ENCODE peak calls at places on chromosome 3, in ten cellular contexts. T, R, Z, W, V, Y, S, G, U and D are unnamed samples.

GRCh38 chr3:5505163-5505562 is 317.7 kb downstream of the EDEM1 start:
- DNase-seq in T (no peak), R (no peak), Z (no peak), W (no peak), V (no peak), Y (no peak), S (no peak), G (no peak), U (no peak), D (no peak)

GRCh38 chr3:126550488-126551051 is 8.2 kb downstream of the C3orf22 start:
- DNase-seq in T (no peak), R (no peak), Z (no peak), W (no peak), V (no peak), Y (no peak), S (no peak), G (peak; percentile 7), U (no peak), D (no peak)

GRCh38 chr3:161560006-161560637 is 63.5 kb downstream of the OTOL1 start:
- DNase-seq in T (no peak), R (peak; percentile 18), Z (peak; percentile 37), W (peak; percentile 60), V (peak; percentile 24), Y (peak; percentile 28), S (peak; percentile 7), G (peak; percentile 25), U (peak; percentile 81), D (no peak)

GRCh38 chr3:125032100-125032643 is 23.6 kb downstream of the HEG1 start:
- DNase-seq in T (no peak), R (no peak), Z (no peak), W (no peak), V (no peak), Y (peak; percentile 70), S (no peak), G (no peak), U (peak; percentile 88), D (no peak)

GRCh38 chr3:152902141-152902669 is 67.3 kb downstream of the P2RY1 start:
- DNase-seq in T (no peak), R (no peak), Z (no peak), W (no peak), V (no peak), Y (no peak), S (no peak), G (no peak), U (no peak), D (no peak)

GRCh38 chr3:195711813-195712534 is 8.8 kb upstream of the MUC20 start:
- DNase-seq in T (no peak), R (no peak), Z (no peak), W (no peak), V (no peak), Y (no peak), S (no peak), G (no peak), U (no peak), D (no peak)

GRCh38 chr3:160129459-160130061 is 95.7 kb upstream of the C3orf80 start:
- DNase-seq in T (peak; percentile 36), R (no peak), Z (no peak), W (no peak), V (peak; percentile 38), Y (no peak), S (no peak), G (no peak), U (peak; percentile 90), D (peak; percentile 80)

GRCh38 chr3:5136619-5137429 is 14.7 kb downstream of the ARL8B start:
- DNase-seq in T (no peak), R (no peak), Z (no peak), W (no peak), V (peak; percentile 25), Y (peak; percentile 49), S (no peak), G (no peak), U (peak; percentile 53), D (no peak)

GRCh38 chr3:112651076-112651475 is 10.1 kb upstream of the CCDC80 start:
- DNase-seq in T (no peak), R (no peak), Z (no peak), W (no peak), V (no peak), Y (no peak), S (no peak), G (no peak), U (no peak), D (no peak)

GRCh38 chr3:50415066-50415465 is 55.7 kb upstream of the TMEM115 start:
- DNase-seq in T (no peak), R (no peak), Z (no peak), W (peak; percentile 4), V (no peak), Y (no peak), S (no peak), G (no peak), U (no peak), D (no peak)

GRCh38 chr3:43915546-43915945 is 224.8 kb downstream of the ABHD5 start:
- DNase-seq in T (no peak), R (no peak), Z (no peak), W (no peak), V (no peak), Y (no peak), S (no peak), G (no peak), U (no peak), D (no peak)

GRCh38 chr3:45024601-45025262 is 1.4 kb upstream of the CLEC3B start:
- DNase-seq in T (no peak), R (no peak), Z (no peak), W (no peak), V (no peak), Y (no peak), S (no peak), G (no peak), U (no peak), D (no peak)

GRCh38 chr3:69866988-69867720 is 127.9 kb downstream of the MITF start:
- DNase-seq in T (peak; percentile 5), R (no peak), Z (no peak), W (no peak), V (no peak), Y (no peak), S (no peak), G (no peak), U (no peak), D (no peak)
- H3K4me3 ChIP-seq in T (no peak overlapping the region), R (peak overlapping the region; percentile 59), Z (no peak overlapping the region), W (no peak overlapping the region), V (no peak overlapping the region), Y (no peak overlapping the region), S (no peak overlapping the region), G (no peak overlapping the region), U (no peak overlapping the region), D (peak overlapping the region; percentile 37)

DNA sequence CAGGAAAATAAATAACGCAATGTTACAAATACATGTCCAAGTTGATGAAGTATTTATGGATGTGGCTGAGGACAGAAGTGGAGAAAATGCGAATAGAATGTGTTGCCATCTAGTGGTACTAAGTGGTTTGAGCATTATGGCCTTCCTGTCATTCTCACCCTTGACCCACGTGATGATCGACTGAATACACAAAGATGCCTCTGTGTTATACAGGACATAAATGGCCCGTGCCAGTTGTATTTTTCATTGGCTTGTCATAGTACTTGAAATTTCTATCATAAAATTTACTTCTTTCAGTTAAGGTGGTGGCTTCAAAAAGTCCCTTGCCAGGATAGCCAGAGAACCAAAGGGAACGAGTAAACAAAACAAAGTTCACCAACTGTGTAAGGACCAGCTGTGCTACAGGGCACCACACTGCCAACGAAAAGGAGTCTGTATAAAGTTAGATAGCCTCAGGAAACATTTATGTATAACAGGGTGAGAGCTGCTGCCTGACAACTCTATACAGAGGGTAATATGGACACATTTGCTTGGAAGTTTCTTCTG is 103.7 kb downstream of the MYH15 start:
- DNase-seq in T (no peak), R (no peak), Z (peak; percentile 52), W (peak; percentile 11), V (peak; percentile 40), Y (peak; percentile 71), S (no peak), G (no peak), U (peak; percentile 72), D (peak; percentile 16)
- H3K27ac ChIP-seq in T (no peak overlapping the region), R (no peak overlapping the region), Z (no peak overlapping the region), W (no peak overlapping the region), V (no peak overlapping the region), Y (no peak overlapping the region), S (no peak overlapping the region), G (no peak overlapping the region), U (no peak overlapping the region), D (no peak overlapping the region)

DNA sequence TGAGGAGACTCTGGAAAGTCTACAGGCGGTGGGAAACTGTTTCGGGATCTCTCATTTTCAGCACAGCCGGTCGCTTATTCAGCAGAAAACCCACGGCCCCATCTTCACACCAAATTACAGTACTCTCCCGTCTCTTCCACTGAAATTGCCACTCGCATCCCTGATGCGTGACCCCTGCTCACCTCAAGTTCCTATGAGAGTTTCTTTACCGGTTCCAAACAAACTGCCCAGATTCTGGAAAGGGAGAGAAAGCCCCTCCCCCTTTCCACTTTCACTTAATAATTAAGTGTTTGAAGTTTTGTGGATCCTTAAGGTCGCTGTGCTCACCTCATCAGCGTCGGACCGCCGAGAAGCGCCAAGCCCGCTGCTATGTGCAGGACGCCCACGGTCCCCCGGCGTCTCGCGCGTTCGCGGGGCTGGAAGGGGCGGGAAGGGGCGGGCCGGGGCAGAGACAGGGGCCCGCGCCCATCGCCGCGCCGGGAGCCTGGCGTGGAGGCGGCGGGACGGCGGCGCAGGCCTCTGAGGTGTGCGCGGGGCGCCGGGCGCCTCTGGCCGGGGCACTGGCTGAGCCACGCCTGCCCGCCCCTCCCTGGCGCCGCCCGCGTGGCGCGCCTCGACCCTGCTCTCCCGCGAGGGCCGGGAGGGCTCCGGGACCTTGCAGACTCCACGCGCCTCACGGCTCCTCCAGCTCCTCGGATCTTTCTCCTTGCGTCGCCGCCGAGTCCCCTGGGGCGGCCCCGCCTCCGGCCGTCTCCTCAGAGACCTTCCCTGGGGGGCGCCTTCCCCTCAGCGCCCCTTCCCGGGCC is at the start of gene GPR156:
- DNase-seq in T (no peak), R (no peak), Z (no peak), W (no peak), V (peak; percentile 27), Y (no peak), S (no peak), G (no peak), U (peak; percentile 39), D (no peak)
- H3K4me3 ChIP-seq in T (peak within 1 kb of the TSS; percentile 53), R (peak within 1 kb of the TSS; percentile 67), Z (no peak within 1 kb of the TSS), W (peak within 1 kb of the TSS; percentile 82), V (no peak within 1 kb of the TSS), Y (no peak within 1 kb of the TSS), S (peak within 1 kb of the TSS; percentile 39), G (peak within 1 kb of the TSS; percentile 49), U (peak within 1 kb of the TSS; percentile 47), D (peak within 1 kb of the TSS; percentile 62)

DNA sequence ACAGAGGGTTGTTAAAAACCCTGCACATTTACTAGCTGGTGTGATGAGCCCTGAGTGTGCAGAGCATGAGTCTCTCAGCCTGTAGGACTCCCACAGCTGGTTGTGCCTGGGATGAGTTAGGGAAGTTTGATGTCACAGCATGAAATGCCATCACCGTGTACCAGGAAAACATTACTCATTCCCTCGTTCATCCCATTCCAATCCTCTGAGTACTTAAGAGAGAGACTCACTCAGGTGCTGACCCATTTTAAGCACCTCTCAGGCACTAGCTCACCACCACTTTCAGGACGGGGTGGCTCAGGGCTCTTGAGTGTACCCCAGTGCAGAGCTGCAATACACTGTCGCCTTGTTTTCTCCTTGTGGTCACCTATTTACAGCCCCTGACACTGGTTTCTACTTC is 18.7 kb downstream of the MGLL start:
- DNase-seq in T (peak; percentile 88), R (no peak), Z (peak; percentile 93), W (no peak), V (peak; percentile 29), Y (no peak), S (no peak), G (no peak), U (no peak), D (peak; percentile 72)
- H3K27ac ChIP-seq in T (peak overlapping the region; percentile 79), R (no peak overlapping the region), Z (peak overlapping the region; percentile 15), W (no peak overlapping the region), V (no peak overlapping the region), Y (no peak overlapping the region), S (peak overlapping the region; percentile 14), G (no peak overlapping the region), U (no peak overlapping the region), D (peak overlapping the region; percentile 53)

GRCh38 chr3:36380171-36381031 is at the start of gene STAC:
- DNase-seq in T (no peak), R (peak; percentile 13), Z (no peak), W (no peak), V (peak; percentile 48), Y (no peak), S (no peak), G (no peak), U (peak; percentile 4), D (no peak)
- H3K4me3 ChIP-seq in T (peak within 1 kb of the TSS; percentile 82), R (peak within 1 kb of the TSS; percentile 63), Z (no peak within 1 kb of the TSS), W (peak within 1 kb of the TSS; percentile 95), V (no peak within 1 kb of the TSS), Y (no peak within 1 kb of the TSS), S (peak within 1 kb of the TSS; percentile 54), G (peak within 1 kb of the TSS; percentile 54), U (peak within 1 kb of the TSS; percentile 50), D (peak within 1 kb of the TSS; percentile 60)